ENCODE peak calls at places on chromosomes 6 and 20, in eight cellular contexts. O is NAMALWA; R is HTR-8/SVneo; I is ELF-1; V is effector CD4-positive, alpha-beta T cell; Z is activated CD4-positive, CD25-positive, alpha-beta regulatory T cell; J is NCI-H524 treated with DMSO at 0.1 percent for 48 hours; F is RPMI8226. B is an unnamed sample.

GRCh38 chr6:64520050-64520449 is 884.4 kb downstream of the PHF3 start:
- DNase-seq in O (no peak), R (peak; percentile 58), I (no peak), V (no peak), Z (no peak), J (no peak), F (no peak), B (no peak)

GRCh38 chr6:151514000-151514730 is 20.3 kb downstream of the CCDC170 start:
- DNase-seq in O (no peak), R (no peak), I (no peak), V (no peak), Z (no peak), J (no peak), F (no peak), B (no peak)

GRCh38 chr6:115832186-115832585 is 228.5 kb downstream of the FRK start:
- DNase-seq in O (no peak), R (no peak), I (no peak), V (no peak), Z (no peak), J (no peak), F (no peak), B (no peak)

GRCh38 chr20:58752565-58752964 is 60.0 kb downstream of the NPEPL1 start:
- DNase-seq in O (no peak), R (no peak), I (no peak), V (no peak), Z (no peak), J (no peak), F (no peak), B (no peak)

GRCh38 chr20:63917811-63918210 is 22.9 kb downstream of the DNAJC5 start:
- DNase-seq in O (no peak), R (no peak), I (no peak), V (no peak), Z (no peak), J (no peak), F (no peak), B (no peak)

GRCh38 chr20:33675127-33675954 is 1.1 kb upstream of the NECAB3 start:
- DNase-seq in O (no peak), R (no peak), I (peak; percentile 53), V (no peak), Z (no peak), J (peak; percentile 47), F (no peak), B (no peak)

GRCh38 chr20:31490752-31491151 is 15.7 kb downstream of the REM1 start:
- DNase-seq in O (no peak), R (no peak), I (no peak), V (no peak), Z (no peak), J (no peak), F (no peak), B (no peak)

GRCh38 chr6:100880149-100880900 is 804 bp downstream of the ASCC3 start:
- DNase-seq in O (no peak), R (peak; percentile 10), I (no peak), V (no peak), Z (no peak), J (no peak), F (no peak), B (no peak)

GRCh38 chr6:116408476-116408875 is 37.7 kb downstream of the DSE start:
- DNase-seq in O (no peak), R (no peak), I (no peak), V (no peak), Z (no peak), J (no peak), F (no peak), B (no peak)

GRCh38 chr6:170441316-170441715 is 111.8 kb downstream of the PSMB1 start:
- DNase-seq in O (no peak), R (no peak), I (no peak), V (no peak), Z (no peak), J (no peak), F (no peak), B (no peak)

GRCh38 chr6:1952726-1953360 is 292.6 kb downstream of the GMDS start:
- DNase-seq in O (no peak), R (peak; percentile 85), I (no peak), V (no peak), Z (no peak), J (no peak), F (no peak), B (no peak)

GRCh38 chr20:14384411-14384810 is 47.0 kb upstream of the FLRT3 start:
- DNase-seq in O (no peak), R (no peak), I (no peak), V (no peak), Z (no peak), J (no peak), F (no peak), B (no peak)

GRCh38 chr20:25044660-25045342 is 13.1 kb downstream of the ACSS1 start:
- DNase-seq in O (no peak), R (no peak), I (no peak), V (no peak), Z (no peak), J (no peak), F (no peak), B (no peak)

GRCh38 chr6:43077981-43078411 is 1.9 kb downstream of the PTK7 start:
- DNase-seq in O (no peak), R (no peak), I (no peak), V (no peak), Z (no peak), J (no peak), F (no peak), B (no peak)

GRCh38 chr20:5731753-5732366 is 18.3 kb upstream of the SHLD1 start:
- DNase-seq in O (no peak), R (no peak), I (no peak), V (no peak), Z (no peak), J (no peak), F (no peak), B (no peak)

GRCh38 chr6:33124947-33125346 is 49.2 kb downstream of the HLA-DPB1 start:
- DNase-seq in O (no peak), R (no peak), I (no peak), V (no peak), Z (no peak), J (no peak), F (no peak), B (no peak)

B was measured in DMS 273 treated with DMSO at 0.1 percent for 48 hours.